ENCODE peak calls at places on chromosomes 1 and 21, in four cellular contexts. One of them, this sample, is unnamed.

GRCh38 chr21:41698071-41698470 is 68.8 kb downstream of the RIPK4 start:
- DNase-seq in epithelial cell of esophagus: no peak
- DNase-seq in CD8-positive, alpha-beta T cell: no peak
- DNase-seq in HCT116: no peak
- DNase-seq in this sample: no peak

GRCh38 chr21:27804515-27804914 is 837.6 kb upstream of the ADAMTS5 start:
- DNase-seq in epithelial cell of esophagus: no peak
- DNase-seq in HCT116: no peak
- DNase-seq in CD8-positive, alpha-beta T cell: no peak
- DNase-seq in this sample: no peak

GRCh38 chr1:78104322-78104721 is 58.6 kb downstream of the GIPC2 start:
- DNase-seq in HCT116: no peak
- DNase-seq in CD8-positive, alpha-beta T cell: no peak
- DNase-seq in epithelial cell of esophagus: no peak
- DNase-seq in this sample: no peak

GRCh38 chr1:36869054-36869453 is 165.3 kb downstream of the GRIK3 start:
- DNase-seq in CD8-positive, alpha-beta T cell: no peak
- DNase-seq in epithelial cell of esophagus: no peak
- DNase-seq in HCT116: no peak
- DNase-seq in this sample: no peak

GRCh38 chr1:66253330-66253921 is 280.5 kb upstream of the SGIP1 start:
- DNase-seq in HCT116: peak
- DNase-seq in CD8-positive, alpha-beta T cell: peak
- DNase-seq in epithelial cell of esophagus: peak
- DNase-seq in this sample: peak

GRCh38 chr1:205317311-205317917 is 4.1 kb downstream of the NUAK2 start:
- DNase-seq in epithelial cell of esophagus: peak
- DNase-seq in CD8-positive, alpha-beta T cell: no peak
- DNase-seq in HCT116: no peak
- DNase-seq in this sample: peak

GRCh38 chr1:215891673-215892072 is 324.6 kb downstream of the KCTD3 start:
- DNase-seq in HCT116: no peak
- DNase-seq in CD8-positive, alpha-beta T cell: no peak
- DNase-seq in epithelial cell of esophagus: no peak
- DNase-seq in this sample: no peak

GRCh38 chr1:159443063-159443750 is 3.7 kb downstream of the OR10J1 start:
- DNase-seq in epithelial cell of esophagus: no peak
- DNase-seq in CD8-positive, alpha-beta T cell: no peak
- DNase-seq in HCT116: no peak
- DNase-seq in this sample: no peak

GRCh38 chr1:10901091-10901893 is 104.8 kb upstream of the CASZ1 start:
- DNase-seq in HCT116: no peak
- DNase-seq in epithelial cell of esophagus: peak
- DNase-seq in CD8-positive, alpha-beta T cell: no peak
- DNase-seq in this sample: no peak

GRCh38 chr1:83619497-83619896 is 379.4 kb downstream of the TTLL7 start:
- DNase-seq in CD8-positive, alpha-beta T cell: no peak
- DNase-seq in HCT116: no peak
- DNase-seq in epithelial cell of esophagus: no peak
- DNase-seq in this sample: no peak

GRCh38 chr1:177983824-177984528 is 14.1 kb upstream of the SEC16B start:
- DNase-seq in HCT116: no peak
- DNase-seq in CD8-positive, alpha-beta T cell: no peak
- DNase-seq in epithelial cell of esophagus: peak
- DNase-seq in this sample: peak

GRCh38 chr1:247417786-247418185 is 1.8 kb downstream of the NLRP3 start:
- DNase-seq in epithelial cell of esophagus: no peak
- DNase-seq in HCT116: no peak
- DNase-seq in CD8-positive, alpha-beta T cell: no peak
- DNase-seq in this sample: no peak

GRCh38 chr1:241102652-241103051 is 254.4 kb downstream of the RGS7 start:
- DNase-seq in HCT116: no peak
- DNase-seq in epithelial cell of esophagus: no peak
- DNase-seq in CD8-positive, alpha-beta T cell: no peak
- DNase-seq in this sample: no peak

GRCh38 chr1:48750089-48750488 is 26.6 kb downstream of the BEND5 start:
- DNase-seq in HCT116: no peak
- DNase-seq in CD8-positive, alpha-beta T cell: no peak
- DNase-seq in epithelial cell of esophagus: no peak
- DNase-seq in this sample: no peak

GRCh38 chr1:47710075-47711071 is 272.5 kb downstream of the FOXD2 start:
- DNase-seq in epithelial cell of esophagus: peak
- DNase-seq in CD8-positive, alpha-beta T cell: peak
- DNase-seq in HCT116: peak
- DNase-seq in this sample: no peak

GRCh38 chr1:21966247-21967000 is 10.4 kb upstream of the CELA3B start:
- DNase-seq in epithelial cell of esophagus: peak
- DNase-seq in HCT116: no peak
- DNase-seq in CD8-positive, alpha-beta T cell: no peak
- DNase-seq in this sample: no peak

GRCh38 chr1:206463137-206463536 is 7.1 kb upstream of the IKBKE start:
- DNase-seq in HCT116: no peak
- DNase-seq in epithelial cell of esophagus: peak
- DNase-seq in CD8-positive, alpha-beta T cell: no peak
- DNase-seq in this sample: no peak

GRCh38 chr1:207054476-207054875 is 1.4 kb downstream of the PFKFB2 start:
- DNase-seq in epithelial cell of esophagus: no peak
- DNase-seq in CD8-positive, alpha-beta T cell: no peak
- DNase-seq in HCT116: no peak
- DNase-seq in this sample: no peak

GRCh38 chr1:86487131-86487804 is 18.5 kb downstream of the CLCA1 start:
- DNase-seq in HCT116: no peak
- DNase-seq in CD8-positive, alpha-beta T cell: no peak
- DNase-seq in epithelial cell of esophagus: peak
- DNase-seq in this sample: no peak

GRCh38 chr1:39026051-39026946 is at the start of gene NDUFS5:
- DNase-seq in CD8-positive, alpha-beta T cell: peak
- DNase-seq in HCT116: peak
- DNase-seq in epithelial cell of esophagus: peak
- DNase-seq in this sample: peak
- H3K4me3 ChIP-seq in CD8-positive, alpha-beta T cell: peak
- H3K4me3 ChIP-seq in HCT116: peak
- H3K4me3 ChIP-seq in epithelial cell of esophagus: peak
- H3K4me3 ChIP-seq in this sample: peak

DNA sequence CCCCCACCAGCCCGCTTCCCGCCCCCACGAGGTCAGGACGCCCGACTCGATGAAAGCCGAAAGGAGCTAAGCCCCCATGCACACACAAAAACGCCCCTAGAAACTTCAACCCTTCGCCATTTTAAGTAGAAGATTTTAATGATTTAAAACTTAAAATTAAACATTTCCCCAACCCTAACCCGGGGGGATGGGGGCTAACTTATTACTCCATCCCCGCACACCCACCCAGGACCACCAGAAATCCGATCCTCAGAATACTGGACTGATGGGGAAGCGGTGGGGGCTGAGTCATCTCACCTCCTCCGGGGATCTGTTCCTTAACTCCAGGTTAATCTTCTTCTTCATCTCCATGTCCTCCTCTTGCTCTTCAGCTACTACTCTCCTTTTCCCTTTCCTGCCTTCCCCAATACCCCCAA is 468 bp downstream of the ANP32E start:
- DNase-seq in HCT116: no peak
- DNase-seq in epithelial cell of esophagus: peak
- DNase-seq in CD8-positive, alpha-beta T cell: peak
- DNase-seq in this sample: no peak
- TF ChIP-seq CTCF in HCT116: no peak
- TF ChIP-seq CTCF in epithelial cell of esophagus: no peak
- TF ChIP-seq CTCF in CD8-positive, alpha-beta T cell: no peak
- TF ChIP-seq CTCF in this sample: no peak

GRCh38 chr1:966135-966602 is at the start of gene PLEKHN1:
- DNase-seq in epithelial cell of esophagus: peak
- DNase-seq in HCT116: no peak
- DNase-seq in CD8-positive, alpha-beta T cell: no peak
- DNase-seq in this sample: no peak
- H3K4me3 ChIP-seq in epithelial cell of esophagus: peak
- H3K4me3 ChIP-seq in HCT116: peak
- H3K4me3 ChIP-seq in CD8-positive, alpha-beta T cell: peak
- H3K4me3 ChIP-seq in this sample: peak

DNA sequence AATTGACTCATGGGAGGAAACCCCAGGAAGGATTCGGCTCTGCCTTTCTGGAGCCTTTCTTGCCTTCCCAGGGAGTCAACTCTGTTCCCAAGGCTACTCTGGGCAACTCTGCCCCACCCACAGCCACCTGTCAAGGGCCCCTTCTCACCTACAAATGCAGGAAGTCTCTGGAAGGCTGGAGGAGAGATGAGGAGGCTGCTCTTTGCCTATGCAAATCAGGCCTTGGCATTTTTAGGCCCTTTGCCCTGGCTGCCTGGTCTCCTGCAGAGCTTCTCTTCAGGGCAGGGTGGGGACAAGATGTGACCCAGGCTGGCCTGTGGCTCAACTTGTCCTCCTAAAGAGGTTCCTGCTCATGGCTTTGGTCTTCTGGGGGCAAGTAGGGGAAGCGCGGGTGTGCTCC is 5.4 kb downstream of the SLC6A9 start:
- DNase-seq in HCT116: no peak
- DNase-seq in epithelial cell of esophagus: peak
- DNase-seq in CD8-positive, alpha-beta T cell: no peak
- DNase-seq in this sample: no peak
- TF ChIP-seq CTCF in HCT116: no peak
- TF ChIP-seq CTCF in epithelial cell of esophagus: no peak
- TF ChIP-seq CTCF in CD8-positive, alpha-beta T cell: no peak
- TF ChIP-seq CTCF in this sample: no peak

DNA sequence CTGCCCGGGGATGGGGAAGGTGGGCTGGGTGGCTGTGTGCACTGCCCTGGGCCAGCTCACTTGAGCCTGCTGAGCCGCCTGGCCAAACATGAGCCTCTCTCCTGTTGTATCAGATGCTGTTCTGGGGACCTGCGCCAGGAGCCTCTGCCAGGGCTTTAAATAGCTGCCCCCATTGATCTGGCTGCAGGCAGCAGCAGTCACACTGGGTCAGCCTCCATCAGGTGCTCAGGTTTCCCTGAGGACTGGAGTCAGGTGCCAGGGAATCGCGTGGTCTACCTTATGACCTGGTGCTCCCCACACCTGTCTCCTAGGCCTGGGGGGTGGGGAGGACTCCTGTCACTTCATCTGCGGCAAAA is 700 bp upstream of the CCDC28B start:
- DNase-seq in CD8-positive, alpha-beta T cell: no peak
- DNase-seq in epithelial cell of esophagus: no peak
- DNase-seq in HCT116: no peak
- DNase-seq in this sample: no peak
- H3K4me3 ChIP-seq in CD8-positive, alpha-beta T cell: peak
- H3K4me3 ChIP-seq in epithelial cell of esophagus: peak
- H3K4me3 ChIP-seq in HCT116: no peak
- H3K4me3 ChIP-seq in this sample: peak

This sample was measured in LNCaP clone FGC.